ENCODE peak calls at places on chromosomes 1 and 21, in four cellular contexts. X is HepG2, H is K562, K is GM12878. B is an unnamed sample.

GRCh38 chr1:216528816-216529215 is 105.6 kb upstream of the USH2A start:
- DNase-seq in X (no peak), H (no peak), K (peak; percentile 40), B (no peak)

GRCh38 chr1:14968251-14968812 is 185.2 kb upstream of the TMEM51 start:
- DNase-seq in X (no peak), H (no peak), K (no peak), B (peak; percentile 88)

GRCh38 chr1:183583466-183583865 is 6.8 kb downstream of the NCF2 start:
- DNase-seq in X (no peak), H (no peak), K (no peak), B (no peak)

GRCh38 chr1:85862456-85862855 is 154.2 kb upstream of the ZNHIT6 start:
- DNase-seq in X (no peak), H (no peak), K (no peak), B (no peak)

GRCh38 chr1:109814993-109815786 is 51.5 kb upstream of the EPS8L3 start:
- DNase-seq in X (no peak), H (no peak), K (no peak), B (no peak)

GRCh38 chr1:231600461-231600976 is 26.1 kb upstream of the DISC1 start:
- DNase-seq in X (no peak), H (no peak), K (no peak), B (peak; percentile 33)

GRCh38 chr1:16064536-16065196 is 8.8 kb downstream of the FAM131C start:
- DNase-seq in X (no peak), H (no peak), K (no peak), B (no peak)

GRCh38 chr21:35386491-35387079 is 337.5 kb upstream of the RUNX1 start:
- DNase-seq in X (no peak), H (no peak), K (no peak), B (no peak)

GRCh38 chr1:87284456-87285240 is 44.0 kb upstream of the LMO4 start:
- DNase-seq in X (no peak), H (no peak), K (no peak), B (no peak)

GRCh38 chr1:6365047-6365446 is 28.5 kb downstream of the ACOT7 start:
- DNase-seq in X (no peak), H (no peak), K (no peak), B (no peak)

GRCh38 chr1:6367381-6368007 is 26.1 kb downstream of the ACOT7 start:
- DNase-seq in X (no peak), H (no peak), K (no peak), B (no peak)
- TF ChIP-seq RFX5 in X (no peak), H (no peak), K (no peak), B (no peak)

GRCh38 chr1:92544756-92545165 is 58.0 kb upstream of the GFI1 start:
- DNase-seq in X (no peak), H (peak; percentile 71), K (no peak), B (no peak)
- TF ChIP-seq FOXM1 in X (no peak), H (peak; percentile 98), K (no peak), B (no peak)

GRCh38 chr1:220797553-220797952 is 10.8 kb downstream of the MTARC1 start:
- DNase-seq in X (no peak), H (no peak), K (no peak), B (no peak)

GRCh38 chr1:220798338-220798737 is 11.6 kb downstream of the MTARC1 start:
- DNase-seq in X (no peak), H (no peak), K (no peak), B (no peak)

GRCh38 chr1:220800262-220800661 is 13.5 kb downstream of the MTARC1 start:
- DNase-seq in X (no peak), H (no peak), K (no peak), B (no peak)

GRCh38 chr1:220797044-220797443 is 10.3 kb downstream of the MTARC1 start:
- DNase-seq in X (no peak), H (no peak), K (no peak), B (no peak)

DNA sequence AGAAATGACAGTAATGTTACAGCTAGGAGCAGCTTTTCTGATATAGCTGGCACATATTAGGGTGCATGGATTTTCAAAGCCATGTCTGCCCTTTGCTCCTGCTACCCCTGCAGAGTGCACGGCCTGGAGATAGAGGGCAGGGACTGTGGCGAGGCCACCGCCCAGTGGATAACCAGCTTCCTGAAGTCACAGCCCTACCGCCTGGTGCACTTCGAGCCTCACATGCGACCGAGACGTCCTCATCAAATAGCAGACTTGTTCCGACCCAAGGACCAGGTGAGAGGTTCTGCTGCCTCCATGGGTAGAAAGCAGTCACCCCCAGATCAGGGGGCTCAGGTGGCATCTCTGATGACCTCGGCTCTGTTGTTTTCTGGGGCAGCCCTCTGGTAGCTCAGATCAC is 9.8 kb downstream of the MTARC1 start:
- DNase-seq in X (no peak), H (no peak), K (no peak), B (no peak)
- TF ChIP-seq RFX5 in X (no peak), H (no peak), K (no peak), B (no peak)

DNA sequence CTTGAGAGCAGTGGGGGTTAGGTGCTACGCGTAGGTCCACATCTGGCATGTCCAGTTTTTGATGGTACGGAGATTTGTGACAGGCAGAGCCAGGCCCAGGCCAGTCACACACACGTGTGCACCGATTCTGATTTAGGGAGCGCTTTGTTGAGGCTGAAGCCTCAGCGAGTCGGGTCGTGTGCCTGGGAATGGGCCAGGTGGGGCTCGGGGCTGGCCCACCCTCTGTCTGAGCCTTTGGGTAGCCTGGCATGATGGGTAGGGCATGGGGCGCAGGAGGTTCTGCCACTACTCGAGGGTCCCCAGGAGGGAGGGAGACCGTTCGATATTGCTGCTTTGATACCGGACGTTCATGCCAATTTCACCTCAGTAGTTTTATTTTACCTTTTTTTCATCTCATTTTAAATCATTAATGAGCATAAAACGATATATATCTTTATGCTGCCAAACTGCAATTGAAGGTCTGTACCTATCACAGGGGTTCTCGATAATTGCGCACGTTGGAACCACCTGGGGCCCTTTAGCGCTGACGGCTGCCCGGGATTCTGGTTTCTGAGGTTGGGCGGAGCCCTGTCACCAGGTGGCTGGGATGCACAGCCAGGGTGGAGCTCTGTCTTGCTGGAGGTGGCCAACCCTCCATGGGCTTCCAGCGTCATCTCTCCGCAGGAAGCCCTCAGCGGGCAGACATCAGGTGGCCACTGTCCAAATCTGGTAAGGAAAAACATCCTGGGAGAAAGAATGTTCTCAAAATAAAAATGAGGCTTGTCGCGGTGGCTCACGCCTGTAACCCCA is 71.9 kb downstream of the SCCPDH start:
- DNase-seq in X (no peak), H (no peak), K (no peak), B (no peak)
- TF ChIP-seq FOXM1 in X (no peak), H (no peak), K (no peak), B (no peak)